ENCODE peak calls at places on chromosomes 5 and 9, in ten cellular contexts. G is T-helper 9 cell; D is WTC11; M is stimulated activated CD4-positive, alpha-beta T cell treated with anti-CD3 and anti-CD28 coated beads, Interleukin-1b, Interleukin-23, amount 100 ng/mL, for 48 hours; P is midbrain; F is stimulated activated naive CD8-positive, alpha-beta T cell treated with anti-CD3 and anti-CD28 coated beads, Interleukin-15, Interleukin-2, amounts not matched to agents 100 U/mL and 50 U/mL, for 24 hours; Z is NCI-H1417; C is NCI-H1436 treated with DMSO at 0.1 percent for 48 hours; L is NB4; J is OCI-LY7. S is an unnamed sample.

GRCh38 chr5:116573617-116574431 is 799 bp downstream of the SEMA6A start:
- DNase-seq in P (no peak), L (no peak), Z (peak), G (no peak), F (peak), M (no peak), J (no peak), D (peak), C (no peak), S (no peak)

GRCh38 chr9:14251146-14252071 is 62.5 kb downstream of the NFIB start:
- DNase-seq in G (no peak), D (peak), J (no peak), F (no peak), L (no peak), M (no peak), Z (peak), P (peak), C (no peak), S (no peak)

GRCh38 chr9:130186839-130187522 is 14.8 kb downstream of the NCS1 start:
- DNase-seq in Z (no peak), P (no peak), G (no peak), C (no peak), M (no peak), L (peak), J (no peak), D (peak), F (no peak), S (no peak)

GRCh38 chr9:700365-701282 is 140.9 kb upstream of the DMRT1 start:
- DNase-seq in Z (peak), P (no peak), J (no peak), L (no peak), F (no peak), C (no peak), M (no peak), D (no peak), G (no peak), S (no peak)

GRCh38 chr9:32427111-32427873 is 42.8 kb downstream of the ACO1 start:
- DNase-seq in L (no peak), G (no peak), C (no peak), Z (no peak), F (no peak), M (no peak), D (no peak), J (no peak), P (peak), S (no peak)

GRCh38 chr5:310516-310915 is 11.0 kb upstream of the AHRR start:
- DNase-seq in J (no peak), F (no peak), L (no peak), D (no peak), M (no peak), C (no peak), G (no peak), Z (no peak), P (no peak), S (no peak)

GRCh38 chr9:92439921-92440750 is 15.9 kb upstream of the OMD start:
- DNase-seq in F (no peak), J (no peak), Z (no peak), G (no peak), C (no peak), D (no peak), P (no peak), M (no peak), L (no peak), S (no peak)

GRCh38 chr9:120187758-120188157 is 392.2 kb downstream of the CDK5RAP2 start:
- DNase-seq in C (no peak), M (no peak), Z (no peak), P (no peak), D (no peak), F (no peak), G (no peak), L (no peak), J (no peak), S (no peak)

GRCh38 chr9:99474186-99474585 is 252.1 kb downstream of the SEC61B start:
- DNase-seq in L (no peak), C (no peak), J (no peak), P (no peak), D (no peak), M (no peak), F (no peak), G (no peak), Z (no peak), S (no peak)

GRCh38 chr9:132268725-132269352 is 85.9 kb downstream of the SETX start:
- DNase-seq in F (peak), C (peak), Z (peak), D (peak), J (peak), G (peak), L (peak), M (peak), P (peak), S (peak)

GRCh38 chr9:96052703-96053102 is 177.2 kb downstream of the ERCC6L2 start:
- DNase-seq in P (no peak), C (no peak), F (no peak), J (no peak), D (no peak), Z (no peak), L (no peak), M (no peak), G (no peak), S (no peak)

GRCh38 chr9:20848490-20848889 is 164.4 kb downstream of the FOCAD start:
- DNase-seq in F (no peak), J (no peak), M (no peak), P (no peak), L (no peak), C (no peak), Z (no peak), G (no peak), D (no peak), S (no peak)

GRCh38 chr5:111472579-111472978 is 39.8 kb downstream of the STARD4 start:
- DNase-seq in Z (no peak), L (peak), D (no peak), P (no peak), G (no peak), C (no peak), J (no peak), F (no peak), M (no peak), S (peak)

GRCh38 chr9:89743576-89744254 is 138.9 kb downstream of the GADD45G start:
- DNase-seq in J (peak), M (no peak), F (no peak), G (peak), D (peak), Z (no peak), L (no peak), C (no peak), P (no peak), S (no peak)

GRCh38 chr5:109412981-109413402 is 3.2 kb upstream of the PJA2 start:
- DNase-seq in Z (no peak), G (no peak), F (no peak), M (no peak), D (no peak), L (peak), J (no peak), P (peak), C (no peak), S (peak)

GRCh38 chr9:126548312-126548711 is 65.4 kb upstream of the LMX1B start:
- DNase-seq in D (no peak), L (no peak), Z (no peak), M (no peak), P (no peak), C (no peak), G (no peak), F (no peak), J (no peak), S (no peak)

GRCh38 chr5:120367896-120368634 is 96.0 kb upstream of the PRR16 start:
- DNase-seq in G (no peak), D (no peak), C (no peak), M (no peak), J (no peak), P (no peak), F (no peak), Z (no peak), L (no peak), S (no peak)

GRCh38 chr9:137611623-137612609 is 6.4 kb downstream of the ARRDC1 start:
- DNase-seq in L (no peak), G (no peak), F (peak), J (peak), C (no peak), D (no peak), M (peak), Z (peak), P (no peak), S (no peak)

GRCh38 chr9:18746631-18747030 is 272.7 kb downstream of the ADAMTSL1 start:
- DNase-seq in C (no peak), G (no peak), Z (no peak), L (no peak), J (no peak), D (no peak), F (no peak), M (no peak), P (peak), S (no peak)

GRCh38 chr5:181260720-181261319 is at the start of gene TRIM52:
- DNase-seq in D (peak), C (no peak), P (no peak), F (peak), J (peak), Z (no peak), L (peak), G (peak), M (peak), S (peak)

GRCh38 chr5:168328804-168329203 is 37.4 kb downstream of the WWC1 start:
- DNase-seq in M (no peak), G (no peak), L (peak), D (peak), C (no peak), Z (peak), F (no peak), P (no peak), J (peak), S (peak)

GRCh38 chr9:32550046-32550608 is 2.0 kb upstream of the SMIM27 start:
- DNase-seq in Z (peak), C (no peak), M (no peak), D (no peak), J (peak), P (peak), L (no peak), G (no peak), F (no peak), S (peak)

GRCh38 chr9:71766663-71767062 is 1.6 kb downstream of the CEMIP2 start:
- DNase-seq in D (no peak), L (no peak), C (no peak), F (no peak), Z (peak), G (no peak), P (no peak), M (peak), J (no peak), S (no peak)

GRCh38 chr5:15798006-15798405 is 298.0 kb downstream of the FBXL7 start:
- DNase-seq in D (no peak), C (no peak), Z (no peak), P (peak), M (no peak), L (no peak), J (no peak), G (no peak), F (no peak), S (no peak)

S was measured in KBM-7.